ENCODE peak calls at places on chromosomes 16 and 17, in nine cellular contexts. E, Q, Y, O, D, X, S, W and N are unnamed samples. For H3K27me3, the result is how much of the 10 kb centered on the place peaks cover.

GRCh38 chr17:65556910-65557348 is 4.5 kb downstream of the AXIN2 start:
- DNase-seq in Q (peak), O (no peak), Y (no peak), S (no peak), W (no peak), X (no peak), E (no peak), D (no peak), N (no peak)

GRCh38 chr17:83099570-83100181 is 20.3 kb downstream of the METRNL start:
- DNase-seq in O (no peak), D (no peak), E (peak), Q (no peak), Y (no peak), X (no peak), W (peak), S (no peak), N (peak)

GRCh38 chr16:53789159-53789558 is 85.2 kb downstream of the FTO start:
- DNase-seq in Y (no peak), Q (no peak), S (no peak), X (no peak), E (no peak), W (no peak), O (no peak), D (no peak), N (no peak)

GRCh38 chr16:78926723-78927200 is 673.8 kb downstream of the MAF start:
- DNase-seq in D (no peak), X (no peak), W (no peak), Y (no peak), O (no peak), S (no peak), Q (no peak), E (no peak), N (no peak)

GRCh38 chr16:11721781-11722467 is 20.7 kb downstream of the TXNDC11 start:
- DNase-seq in W (no peak), Q (no peak), S (no peak), D (no peak), X (no peak), E (no peak), Y (no peak), O (no peak), N (no peak)

GRCh38 chr16:56606688-56607618 is 1.4 kb upstream of the MT2A start:
- DNase-seq in Q (peak), S (peak), O (peak), Y (peak), E (peak), W (no peak), D (no peak), X (peak), N (no peak)

GRCh38 chr17:58809564-58809936 is 53.9 kb downstream of the PPM1E start:
- DNase-seq in Q (no peak), D (no peak), Y (no peak), E (no peak), X (no peak), S (no peak), W (no peak), O (no peak), N (no peak)

GRCh38 chr17:80852476-80853015 is 139.1 kb upstream of the CHMP6 start:
- DNase-seq in E (no peak), X (no peak), O (no peak), D (no peak), S (no peak), Q (no peak), Y (no peak), W (no peak), N (no peak)

GRCh38 chr17:41777157-41777578 is 9.3 kb downstream of the JUP start:
- DNase-seq in W (peak), O (no peak), Y (peak), D (no peak), E (peak), X (no peak), Q (no peak), S (no peak), N (peak)

GRCh38 chr16:74226361-74226979 is 70.1 kb upstream of the PSMD7 start:
- DNase-seq in S (no peak), O (no peak), W (peak), D (peak), E (no peak), Y (no peak), X (no peak), Q (no peak), N (peak)

GRCh38 chr17:38751803-38752118 is 780 bp upstream of the PSMB3 start:
- DNase-seq in Q (peak), E (peak), O (peak), Y (peak), X (peak), D (peak), W (peak), S (peak), N (peak)

GRCh38 chr17:8300629-8301242 is 5.5 kb upstream of the SLC25A35 start:
- DNase-seq in D (peak), S (peak), E (peak), Q (peak), X (peak), O (peak), Y (peak), W (peak), N (peak)

GRCh38 chr17:21201302-21201602 is 12.7 kb downstream of the TMEM11 start:
- DNase-seq in S (no peak), X (no peak), D (peak), E (no peak), Q (no peak), O (no peak), Y (no peak), W (no peak), N (no peak)

GRCh38 chr17:68700391-68700790 is 99.2 kb upstream of the FAM20A start:
- DNase-seq in Y (no peak), D (no peak), W (no peak), S (no peak), E (no peak), Q (no peak), X (no peak), O (no peak), N (no peak)

GRCh38 chr16:2753523-2754020 is 1.1 kb downstream of the SRRM2 start:
- DNase-seq in X (no peak), S (peak), D (no peak), Q (no peak), W (peak), Y (no peak), O (no peak), E (no peak), N (no peak)

GRCh38 chr17:80720624-80721577 is 176.3 kb downstream of the RPTOR start:
- DNase-seq in Y (no peak), O (peak), S (no peak), X (peak), E (peak), Q (no peak), W (no peak), D (no peak), N (no peak)

GRCh38 chr17:46878055-46878454 is 26.7 kb downstream of the WNT9B start:
- DNase-seq in X (no peak), W (no peak), Q (no peak), S (peak), D (no peak), O (no peak), Y (peak), E (no peak), N (no peak)

GRCh38 chr16:21088646-21089538 is 61.8 kb downstream of the DNAH3 start:
- DNase-seq in S (no peak), E (no peak), O (no peak), Y (no peak), Q (no peak), W (no peak), D (no peak), X (no peak), N (no peak)

GRCh38 chr16:50467943-50468748 is 80.0 kb upstream of the NKD1 start:
- DNase-seq in E (peak), W (peak), Y (no peak), X (no peak), D (no peak), Q (peak), O (no peak), S (no peak), N (peak)

GRCh38 chr17:75181608-75182318 is 996 bp downstream of the SUMO2 start:
- DNase-seq in O (peak), Y (peak), W (peak), D (peak), E (peak), X (peak), S (peak), Q (peak), N (peak)

GRCh38 chr17:58059141-58059540 is 24.1 kb upstream of the DYNLL2 start:
- DNase-seq in Y (no peak), E (no peak), X (no peak), O (no peak), W (no peak), Q (no peak), D (no peak), S (no peak), N (peak)

GRCh38 chr17:8975091-8975707 is 9.7 kb upstream of the PIK3R5 start:
- DNase-seq in S (no peak), X (no peak), E (no peak), O (no peak), W (no peak), Q (no peak), Y (no peak), D (no peak), N (no peak)

GRCh38 chr17:4162366-4162765 is 19.4 kb downstream of the CYB5D2 start:
- DNase-seq in X (no peak), Q (no peak), E (no peak), Y (no peak), D (no peak), O (no peak), W (no peak), S (no peak), N (peak)

GRCh38 chr16:30137897-30138296 is 14.9 kb upstream of the MAPK3 start:
- DNase-seq in Y (no peak), E (no peak), S (no peak), D (no peak), O (no peak), Q (no peak), X (no peak), W (no peak), N (no peak)

GRCh38 chr17:62693616-62694415 is 66.3 kb downstream of the MRC2 start:
- DNase-seq in Q (no peak), X (no peak), E (no peak), W (no peak), Y (no peak), S (no peak), O (no peak), D (no peak), N (no peak)

GRCh38 chr16:69726313-69727060 is at the start of gene NQO1:
- DNase-seq in D (peak), W (peak), S (peak), Y (peak), Q (peak), E (peak), X (peak), O (peak), N (peak)

GRCh38 chr16:69724414-69724873 is 1.9 kb downstream of the NQO1 start:
- DNase-seq in Y (no peak), O (no peak), Q (no peak), D (no peak), W (no peak), S (no peak), E (no peak), X (no peak), N (no peak)

GRCh38 chr16:69725480-69726312 is 664 bp downstream of the NQO1 start:
- DNase-seq in W (no peak), Q (no peak), D (no peak), Y (no peak), E (peak), S (no peak), X (no peak), O (no peak), N (no peak)

GRCh38 chr16:69727916-69728270 is 1.5 kb upstream of the NQO1 start:
- DNase-seq in Y (no peak), D (peak), Q (no peak), W (no peak), E (peak), X (no peak), O (peak), S (peak), N (no peak)

DNA sequence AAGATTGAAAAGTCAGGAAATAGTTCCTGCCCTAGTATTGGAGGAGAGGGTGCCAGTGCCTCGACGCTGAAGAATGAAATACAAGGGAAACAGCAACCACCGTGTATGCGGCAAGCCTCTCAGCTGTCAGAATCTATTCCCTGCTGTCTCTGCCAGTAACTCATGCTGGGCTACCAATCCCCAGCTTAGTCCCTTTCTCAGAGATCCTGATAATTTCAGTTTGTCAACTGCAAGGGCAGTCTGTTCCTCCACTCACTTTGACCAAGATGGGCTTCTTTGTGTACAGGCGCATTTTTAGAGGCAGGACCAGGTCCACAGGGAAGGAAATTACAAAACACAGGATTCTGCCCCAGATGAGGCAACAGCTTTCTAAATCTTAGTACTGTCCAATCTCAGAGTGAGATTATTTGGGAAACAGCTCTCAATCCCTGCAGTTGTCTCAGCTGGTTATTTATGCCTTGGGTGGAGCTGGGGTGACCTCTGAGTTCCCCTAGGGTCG is 1.3 kb downstream of the NQO1 start:
- DNase-seq in E (no peak), X (no peak), D (peak), Y (no peak), Q (no peak), W (no peak), S (no peak), O (no peak), N (peak)
- H3K4me3 ChIP-seq in E (peak), X (no peak), D (no peak), Y (peak), Q (no peak), W (no peak), S (peak), O (no peak), N (peak)

GRCh38 chr17:61447358-61447757 is 4.9 kb upstream of the TBX4 start:
- DNase-seq in D (no peak), W (no peak), O (no peak), Y (no peak), E (no peak), S (no peak), Q (no peak), X (no peak), N (no peak)

GRCh38 chr17:61448042-61448441 is 4.2 kb upstream of the TBX4 start:
- DNase-seq in Y (no peak), S (no peak), X (no peak), E (no peak), O (no peak), D (no peak), W (no peak), Q (no peak), N (no peak)

GRCh38 chr17:61451538-61452300 is 503 bp upstream of the TBX4 start:
- DNase-seq in E (no peak), O (no peak), Q (no peak), W (peak), D (no peak), X (no peak), Y (no peak), S (no peak), N (peak)

GRCh38 chr17:61450641-61451537 is 1.3 kb upstream of the TBX4 start:
- DNase-seq in D (no peak), X (no peak), Y (no peak), O (no peak), E (no peak), Q (no peak), S (no peak), W (peak), N (peak)

DNA sequence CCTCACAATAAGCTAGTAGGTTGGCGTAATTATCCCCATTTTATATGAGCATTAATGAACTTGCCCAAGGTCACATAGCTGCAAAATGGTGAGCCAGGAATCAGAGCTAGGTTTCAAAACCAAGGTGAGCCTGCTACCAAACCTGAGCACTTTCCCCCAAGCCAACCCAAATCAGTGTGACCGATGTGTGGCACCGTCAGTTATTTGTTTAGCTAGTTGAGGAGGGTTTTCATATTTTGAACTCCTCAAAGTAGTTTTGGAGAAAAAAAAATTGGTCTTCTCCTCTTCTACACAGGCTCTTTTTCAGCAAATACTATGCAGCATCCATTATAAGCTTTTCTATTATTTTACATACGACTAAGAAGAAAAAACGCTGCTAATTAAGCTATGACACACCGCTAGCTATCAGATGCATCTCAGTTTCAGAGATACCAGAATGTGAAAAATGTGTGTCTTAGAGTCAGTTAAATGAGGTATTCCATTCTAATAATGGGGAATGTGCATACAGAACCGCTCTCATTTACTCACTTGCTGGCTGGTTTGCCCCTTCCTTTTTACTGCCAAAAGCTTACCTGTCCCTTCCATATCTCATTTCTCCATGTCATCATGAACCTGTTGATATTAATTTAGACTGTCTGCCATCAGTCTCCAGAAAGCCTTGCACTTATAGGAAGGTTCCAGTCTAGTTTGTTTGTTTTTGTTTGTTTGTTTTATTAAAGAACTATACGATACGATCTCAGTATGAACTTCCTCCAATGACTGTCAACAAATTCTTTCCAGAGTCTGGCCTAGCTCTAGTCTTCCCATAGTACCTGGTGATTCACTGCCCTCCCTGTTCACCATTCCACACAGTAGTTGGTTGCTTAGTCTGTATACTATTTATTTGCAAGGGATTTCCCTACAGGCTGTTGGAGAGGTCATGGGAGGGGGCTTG is 2.2 kb upstream of the TBX4 start:
- DNase-seq in X (no peak), D (no peak), Q (no peak), Y (no peak), E (no peak), O (no peak), S (no peak), W (no peak), N (no peak)
- H3K27me3 ChIP-seq in X (under half), D (under half), Q (under half), Y (under half), E (half or more), O (under half), S (under half), W (half or more), N (half or more)

GRCh38 chr17:31318298-31319190 is 2.9 kb downstream of the EVI2A start:
- DNase-seq in Q (peak), D (no peak), E (peak), Y (peak), W (peak), O (peak), S (no peak), X (peak), N (no peak)
- H3K4me3 ChIP-seq in Q (peak), D (no peak), E (no peak), Y (peak), W (no peak), O (peak), S (peak), X (peak), N (no peak)

DNA sequence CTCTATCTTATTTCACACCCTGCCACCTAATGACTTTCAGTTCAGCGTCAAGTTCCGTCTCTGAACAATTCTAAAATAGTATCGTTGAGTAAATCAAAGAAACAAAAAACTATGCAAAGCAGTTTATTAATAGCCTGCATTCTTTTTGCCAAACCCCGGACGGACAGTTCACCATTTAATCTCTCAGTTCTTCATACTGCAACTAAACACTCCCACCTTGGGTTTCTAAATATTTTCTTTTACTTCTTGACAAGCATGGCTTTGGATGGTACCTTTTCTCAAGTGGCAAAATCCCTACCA is 1.2 kb downstream of the MYH11 start:
- DNase-seq in Q (no peak), D (no peak), S (no peak), X (no peak), Y (no peak), E (no peak), W (no peak), O (no peak), N (no peak)
- H3K27me3 ChIP-seq in Q (under half), D (half or more), S (under half), X (under half), Y (under half), E (under half), W (half or more), O (under half), N (under half)